ENCODE peak calls at places on chromosomes 11 and 22, in six cellular contexts. One of them, this sample, is unnamed.

GRCh38 chr11:35344990-35345655 is 74.2 kb downstream of the SLC1A2 start:
- DNase-seq in K562: no peak
- DNase-seq in HepG2: no peak
- DNase-seq in NT2/D1: no peak
- DNase-seq in GM12878: no peak
- DNase-seq in H1: no peak
- DNase-seq in this sample: no peak

GRCh38 chr22:41075946-41076345 is 16.4 kb upstream of the EP300 start:
- DNase-seq in H1: no peak
- DNase-seq in HepG2: no peak
- DNase-seq in GM12878: no peak
- DNase-seq in NT2/D1: no peak
- DNase-seq in K562: no peak
- DNase-seq in this sample: no peak

GRCh38 chr11:6251120-6251733 is 8.4 kb upstream of the CCKBR start:
- DNase-seq in H1: peak
- DNase-seq in K562: peak
- DNase-seq in HepG2: peak
- DNase-seq in GM12878: no peak
- DNase-seq in NT2/D1: peak
- DNase-seq in this sample: peak

GRCh38 chr11:104594228-104594958 is 303.9 kb downstream of the CASP12 start:
- DNase-seq in GM12878: no peak
- DNase-seq in HepG2: no peak
- DNase-seq in H1: no peak
- DNase-seq in K562: no peak
- DNase-seq in NT2/D1: no peak
- DNase-seq in this sample: no peak

GRCh38 chr11:62889484-62890437 is 9.1 kb downstream of the SLC3A2 start:
- DNase-seq in HepG2: peak
- DNase-seq in NT2/D1: no peak
- DNase-seq in GM12878: no peak
- DNase-seq in H1: no peak
- DNase-seq in K562: peak
- DNase-seq in this sample: no peak

GRCh38 chr11:75800728-75801361 is 14.2 kb upstream of the UVRAG start:
- DNase-seq in GM12878: no peak
- DNase-seq in HepG2: no peak
- DNase-seq in K562: no peak
- DNase-seq in H1: no peak
- DNase-seq in NT2/D1: no peak
- DNase-seq in this sample: no peak

GRCh38 chr11:80155412-80156017 is 714.7 kb upstream of the TENM4 start:
- DNase-seq in GM12878: no peak
- DNase-seq in NT2/D1: no peak
- DNase-seq in HepG2: peak
- DNase-seq in K562: peak
- DNase-seq in H1: no peak
- DNase-seq in this sample: no peak

GRCh38 chr22:43944670-43945430 is 10.4 kb upstream of the SAMM50 start:
- DNase-seq in H1: no peak
- DNase-seq in NT2/D1: no peak
- DNase-seq in K562: no peak
- DNase-seq in HepG2: no peak
- DNase-seq in GM12878: no peak
- DNase-seq in this sample: no peak

DNA sequence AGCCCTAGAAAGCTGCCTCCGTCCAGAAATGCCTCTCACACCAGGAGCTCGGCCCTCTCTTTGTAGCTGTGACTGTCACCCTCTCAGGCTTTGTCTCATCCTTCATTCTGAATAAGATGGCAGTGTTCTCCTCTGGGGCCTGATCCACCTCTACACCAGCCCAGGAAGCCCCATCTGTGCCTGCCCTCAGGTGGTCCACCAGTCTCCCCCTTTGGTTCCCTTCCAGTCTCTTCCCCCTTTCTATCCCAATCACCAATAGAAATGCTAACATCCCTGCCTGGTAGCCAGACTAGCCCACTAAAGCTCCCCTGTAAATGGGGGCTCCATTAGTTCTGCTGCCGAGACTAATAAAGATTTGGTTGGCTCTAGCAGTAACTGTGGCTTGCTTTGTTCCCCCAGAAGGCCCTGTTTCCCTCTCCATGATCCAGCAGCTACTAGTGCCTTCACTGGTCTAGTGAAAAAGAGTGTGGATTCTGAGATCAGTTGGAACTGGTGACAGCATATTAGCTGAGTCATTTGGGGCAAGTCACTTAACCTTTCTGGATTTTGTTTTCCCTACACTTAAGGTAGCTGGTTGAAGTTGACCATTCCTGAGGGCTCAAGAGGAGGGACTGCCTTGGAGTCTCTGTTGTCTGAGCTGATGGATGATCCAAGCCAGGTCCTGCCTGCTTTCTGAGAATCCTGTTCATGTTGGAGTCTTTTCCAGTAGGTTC is 16.2 kb downstream of the PLEKHB1 start:
- DNase-seq in H1: no peak
- DNase-seq in GM12878: no peak
- DNase-seq in HepG2: no peak
- DNase-seq in NT2/D1: no peak
- DNase-seq in K562: peak
- DNase-seq in this sample: no peak
- TF ChIP-seq ZNF274 in H1: no peak
- TF ChIP-seq ZNF274 in GM12878: no peak
- TF ChIP-seq ZNF274 in HepG2: no peak
- TF ChIP-seq ZNF274 in NT2/D1: no peak
- TF ChIP-seq ZNF274 in K562: no peak
- TF ChIP-seq ZNF274 in this sample: no peak

DNA sequence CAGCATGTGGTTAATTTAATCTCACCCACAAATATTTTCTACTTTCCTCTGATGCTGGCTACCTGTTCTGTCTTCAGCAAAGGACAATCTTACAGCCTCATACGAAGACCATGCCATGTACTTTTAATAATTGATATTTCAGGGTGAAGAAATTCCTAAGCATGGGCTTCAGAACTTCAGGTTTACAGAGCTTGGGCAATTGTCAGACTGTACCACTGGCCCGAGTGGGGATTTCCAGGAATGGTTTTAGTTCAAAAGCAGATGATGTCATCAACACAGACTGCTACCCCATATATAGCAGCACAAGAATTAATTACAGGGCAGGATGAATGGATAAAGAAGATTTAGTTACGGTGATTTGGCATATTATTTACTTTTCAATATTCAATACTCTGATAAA is 171.8 kb downstream of the ETS1 start:
- DNase-seq in K562: no peak
- DNase-seq in NT2/D1: no peak
- DNase-seq in HepG2: no peak
- DNase-seq in GM12878: peak
- DNase-seq in H1: no peak
- DNase-seq in this sample: no peak
- TF ChIP-seq ZNF274 in K562: no peak
- TF ChIP-seq ZNF274 in NT2/D1: no peak
- TF ChIP-seq ZNF274 in HepG2: no peak
- TF ChIP-seq ZNF274 in GM12878: no peak
- TF ChIP-seq ZNF274 in H1: no peak
- TF ChIP-seq ZNF274 in this sample: no peak

GRCh38 chr11:304061-304506 is 3.5 kb upstream of the IFITM2 start:
- DNase-seq in HepG2: no peak
- DNase-seq in NT2/D1: no peak
- DNase-seq in K562: no peak
- DNase-seq in H1: no peak
- DNase-seq in GM12878: no peak
- DNase-seq in this sample: no peak

GRCh38 chr11:303359-303758 is 4.0 kb upstream of the IFITM5 start:
- DNase-seq in K562: no peak
- DNase-seq in GM12878: no peak
- DNase-seq in NT2/D1: no peak
- DNase-seq in H1: no peak
- DNase-seq in HepG2: no peak
- DNase-seq in this sample: no peak

GRCh38 chr11:306645-307371 is 808 bp upstream of the IFITM2 start:
- DNase-seq in NT2/D1: no peak
- DNase-seq in GM12878: no peak
- DNase-seq in HepG2: no peak
- DNase-seq in K562: no peak
- DNase-seq in H1: no peak
- DNase-seq in this sample: no peak

GRCh38 chr11:305834-306211 is 1.8 kb upstream of the IFITM2 start:
- DNase-seq in GM12878: no peak
- DNase-seq in H1: no peak
- DNase-seq in NT2/D1: no peak
- DNase-seq in HepG2: no peak
- DNase-seq in K562: no peak
- DNase-seq in this sample: no peak

GRCh38 chr11:304915-305833 is 2.4 kb upstream of the IFITM2 start:
- DNase-seq in K562: peak
- DNase-seq in H1: no peak
- DNase-seq in HepG2: peak
- DNase-seq in GM12878: no peak
- DNase-seq in NT2/D1: peak
- DNase-seq in this sample: no peak
- TF ChIP-seq ZNF274 in K562: no peak
- TF ChIP-seq ZNF274 in H1: no peak
- TF ChIP-seq ZNF274 in HepG2: no peak
- TF ChIP-seq ZNF274 in GM12878: no peak
- TF ChIP-seq ZNF274 in NT2/D1: no peak
- TF ChIP-seq ZNF274 in this sample: no peak

GRCh38 chr11:95850137-95850536 is 59.8 kb downstream of the CEP57 start:
- DNase-seq in K562: no peak
- DNase-seq in GM12878: no peak
- DNase-seq in H1: no peak
- DNase-seq in HepG2: no peak
- DNase-seq in NT2/D1: no peak
- DNase-seq in this sample: no peak
- TF ChIP-seq ZNF274 in K562: no peak
- TF ChIP-seq ZNF274 in GM12878: no peak
- TF ChIP-seq ZNF274 in H1: no peak
- TF ChIP-seq ZNF274 in HepG2: no peak
- TF ChIP-seq ZNF274 in NT2/D1: no peak
- TF ChIP-seq ZNF274 in this sample: no peak

GRCh38 chr11:77144854-77145428 is 16.9 kb downstream of the MYO7A start:
- DNase-seq in K562: no peak
- DNase-seq in GM12878: no peak
- DNase-seq in HepG2: peak
- DNase-seq in NT2/D1: no peak
- DNase-seq in H1: no peak
- DNase-seq in this sample: no peak
- TF ChIP-seq ZNF274 in K562: no peak
- TF ChIP-seq ZNF274 in GM12878: no peak
- TF ChIP-seq ZNF274 in HepG2: no peak
- TF ChIP-seq ZNF274 in NT2/D1: no peak
- TF ChIP-seq ZNF274 in H1: no peak
- TF ChIP-seq ZNF274 in this sample: no peak

DNA sequence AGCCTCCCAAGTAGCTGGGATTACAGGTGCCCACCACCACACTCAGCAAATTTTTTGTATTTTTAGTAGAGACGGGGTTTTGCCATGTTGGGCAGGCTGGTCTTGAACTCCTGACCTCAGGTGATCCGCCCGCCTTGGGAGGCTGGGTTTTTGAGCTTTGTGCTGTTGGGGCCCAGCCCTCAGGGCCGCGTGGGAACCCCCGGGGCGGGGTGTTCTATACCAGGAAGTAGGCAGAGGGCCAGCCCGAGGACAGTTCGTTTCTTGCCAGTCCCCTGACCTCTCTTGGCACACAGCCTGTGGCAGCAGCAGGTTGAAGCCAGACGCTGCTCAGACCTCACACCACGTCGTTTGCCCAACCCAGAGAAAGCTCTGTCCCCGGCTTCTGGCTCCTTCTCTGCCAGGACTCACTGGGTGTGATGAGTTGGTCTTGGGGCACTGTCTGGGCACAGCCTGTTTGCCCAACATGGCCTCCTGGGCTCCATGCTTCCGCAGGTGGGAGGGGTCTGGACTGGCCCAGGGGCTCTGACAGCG is 24.9 kb upstream of the CHKA start:
- DNase-seq in HepG2: peak
- DNase-seq in NT2/D1: no peak
- DNase-seq in GM12878: no peak
- DNase-seq in K562: no peak
- DNase-seq in H1: no peak
- DNase-seq in this sample: no peak
- TF ChIP-seq ZNF274 in HepG2: no peak
- TF ChIP-seq ZNF274 in NT2/D1: no peak
- TF ChIP-seq ZNF274 in GM12878: no peak
- TF ChIP-seq ZNF274 in K562: no peak
- TF ChIP-seq ZNF274 in H1: no peak
- TF ChIP-seq ZNF274 in this sample: no peak

This sample was measured in HCT116.